ENCODE peak calls at places on chromosome 10, in six cellular contexts. K is IMR-90, S is A549, M is K562, D is GM12878, V is HepG2. E is an unnamed sample.

GRCh38 chr10:61836888-61837747 is 64.4 kb upstream of the ARID5B start:
- DNase-seq in K (peak; percentile 84), S (peak; percentile 67), M (no peak), D (no peak), V (peak; percentile 90), E (no peak)

GRCh38 chr10:49110684-49111319 is 4.5 kb downstream of the VSTM4 start:
- DNase-seq in K (no peak), S (no peak), M (no peak), D (no peak), V (no peak), E (no peak)

GRCh38 chr10:22250897-22251605 is 33.2 kb upstream of the EBLN1 start:
- DNase-seq in K (no peak), S (no peak), M (no peak), D (no peak), V (no peak), E (no peak)

GRCh38 chr10:103820101-103821062 is 35.0 kb downstream of the SH3PXD2A start:
- DNase-seq in K (peak; percentile 60), S (no peak), M (no peak), D (no peak), V (no peak), E (no peak)

GRCh38 chr10:130816116-130816901 is 495.2 kb downstream of the TCERG1L start:
- DNase-seq in K (no peak), S (no peak), M (no peak), D (no peak), V (no peak), E (no peak)

GRCh38 chr10:75726522-75727493 is 295.4 kb downstream of the LRMDA start:
- DNase-seq in K (no peak), S (no peak), M (no peak), D (no peak), V (no peak), E (no peak)

GRCh38 chr10:88389456-88389855 is 193.7 kb downstream of the RNLS start:
- DNase-seq in K (peak; percentile 73), S (peak; percentile 49), M (peak; percentile 10), D (peak; percentile 41), V (peak; percentile 15), E (no peak)

GRCh38 chr10:3901370-3901769 is 116.4 kb upstream of the KLF6 start:
- DNase-seq in K (no peak), S (no peak), M (no peak), D (no peak), V (no peak), E (no peak)

GRCh38 chr10:127787873-127788272 is 50.9 kb downstream of the FOXI2 start:
- DNase-seq in K (no peak), S (no peak), M (no peak), D (no peak), V (no peak), E (no peak)

GRCh38 chr10:24494777-24495176 is 228.9 kb downstream of the ARHGAP21 start:
- DNase-seq in K (no peak), S (no peak), M (no peak), D (no peak), V (no peak), E (no peak)

GRCh38 chr10:17126327-17126726 is 3.3 kb downstream of the CUBN start:
- DNase-seq in K (no peak), S (no peak), M (no peak), D (no peak), V (no peak), E (no peak)

GRCh38 chr10:3095373-3096139 is 28.2 kb downstream of the PFKP start:
- DNase-seq in K (peak; percentile 100), S (peak; percentile 98), M (peak; percentile 92), D (peak; percentile 25), V (peak; percentile 89), E (peak; percentile 43)

GRCh38 chr10:10394933-10395658 is 622.6 kb upstream of the CELF2 start:
- DNase-seq in K (peak; percentile 67), S (no peak), M (no peak), D (no peak), V (no peak), E (no peak)

GRCh38 chr10:34814228-34815173 is 595 bp downstream of the PARD3 start:
- DNase-seq in K (peak; percentile 27), S (peak; percentile 43), M (peak; percentile 35), D (no peak), V (peak; percentile 51), E (peak; percentile 35)

GRCh38 chr10:73585223-73585784 is 5.8 kb downstream of the USP54 start:
- DNase-seq in K (peak; percentile 28), S (no peak), M (no peak), D (no peak), V (no peak), E (no peak)

DNA sequence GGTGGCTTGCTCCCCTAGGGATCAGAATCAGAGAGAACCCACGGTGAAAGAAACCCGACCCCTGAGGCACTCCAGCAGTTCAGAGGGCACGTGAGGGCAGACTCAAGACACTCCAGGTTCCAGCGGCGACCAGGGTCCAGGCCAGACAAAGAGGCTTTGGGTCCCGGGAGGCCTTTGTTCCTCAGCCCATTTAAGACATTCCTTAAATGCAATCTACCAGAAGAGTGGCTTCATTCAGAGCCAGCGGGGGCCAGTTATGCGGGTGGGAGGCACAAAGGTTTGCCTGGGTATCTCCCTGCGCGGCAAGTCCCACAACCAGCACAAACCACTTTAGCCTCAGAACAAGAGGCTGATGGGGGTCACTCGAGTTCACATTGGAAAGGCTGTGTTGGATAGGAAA is 53.6 kb downstream of the AFAP1L2 start:
- DNase-seq in K (no peak), S (no peak), M (no peak), D (no peak), V (no peak), E (no peak)
- TF ChIP-seq BHLHE40 in K (no peak), S (no peak), M (no peak), D (no peak), V (no peak), E (no peak)

GRCh38 chr10:95472304-95473088 is 88.7 kb downstream of the SORBS1 start:
- DNase-seq in K (no peak), S (no peak), M (peak; percentile 21), D (no peak), V (peak; percentile 27), E (no peak)

GRCh38 chr10:95476482-95477174 is 84.5 kb downstream of the SORBS1 start:
- DNase-seq in K (no peak), S (no peak), M (no peak), D (no peak), V (no peak), E (no peak)

GRCh38 chr10:95475827-95476481 is 85.2 kb downstream of the SORBS1 start:
- DNase-seq in K (no peak), S (no peak), M (no peak), D (no peak), V (peak; percentile 94), E (no peak)

GRCh38 chr10:95475003-95475383 is 86.2 kb downstream of the SORBS1 start:
- DNase-seq in K (no peak), S (no peak), M (no peak), D (no peak), V (no peak), E (no peak)

GRCh38 chr10:95474228-95475002 is 86.8 kb downstream of the SORBS1 start:
- DNase-seq in K (no peak), S (no peak), M (no peak), D (no peak), V (peak; percentile 29), E (no peak)
- TF ChIP-seq BHLHE40 in K (no peak), S (no peak), M (no peak), D (no peak), V (no peak), E (no peak)

GRCh38 chr10:58030208-58030607 is 237.5 kb downstream of the IPMK start:
- DNase-seq in K (no peak), S (no peak), M (no peak), D (no peak), V (no peak), E (no peak)

GRCh38 chr10:58026036-58026435 is 241.7 kb downstream of the IPMK start:
- DNase-seq in K (no peak), S (no peak), M (no peak), D (no peak), V (no peak), E (no peak)

GRCh38 chr10:58027431-58027830 is 240.3 kb downstream of the IPMK start:
- DNase-seq in K (peak; percentile 22), S (no peak), M (no peak), D (no peak), V (no peak), E (no peak)

GRCh38 chr10:58023341-58024073 is 244.2 kb downstream of the IPMK start:
- DNase-seq in K (peak; percentile 90), S (peak; percentile 83), M (no peak), D (no peak), V (peak; percentile 31), E (no peak)

DNA sequence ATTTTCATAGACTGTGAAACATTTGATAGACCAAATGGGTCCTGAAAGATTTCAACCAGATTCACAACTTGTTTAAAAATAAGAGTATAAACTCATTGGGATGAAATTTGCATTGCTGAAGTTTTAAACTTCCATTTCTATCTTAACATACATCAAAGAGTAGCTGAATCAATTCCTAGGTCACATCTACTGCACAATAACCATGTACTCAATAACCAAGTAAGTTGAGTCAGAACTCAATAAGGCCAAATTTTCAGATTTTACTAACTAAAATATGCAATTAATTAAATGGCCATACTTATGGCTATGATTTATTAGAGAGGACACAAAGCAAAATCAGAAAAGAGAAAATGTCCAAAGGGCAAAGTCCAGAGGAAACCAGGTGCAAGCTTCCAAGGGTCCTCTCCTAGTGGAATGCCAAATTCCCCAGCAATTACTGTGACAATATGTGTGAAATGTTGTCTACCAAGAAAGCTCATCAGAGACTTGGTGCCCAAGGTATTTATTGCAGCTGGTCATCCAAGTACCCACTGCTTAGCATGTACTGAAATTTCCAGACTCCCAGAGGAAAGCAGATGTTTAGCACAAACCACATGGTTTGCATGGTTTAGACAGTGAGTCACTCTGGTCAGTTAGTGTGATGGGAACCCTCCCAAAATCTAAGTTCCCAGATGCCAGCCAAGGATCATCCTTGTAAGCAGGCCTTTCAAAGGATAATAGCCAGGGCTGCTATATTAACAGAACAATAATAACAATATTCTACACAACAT is 238.9 kb downstream of the IPMK start:
- DNase-seq in K (peak; percentile 89), S (peak; percentile 16), M (no peak), D (no peak), V (no peak), E (no peak)
- TF ChIP-seq BHLHE40 in K (no peak), S (no peak), M (no peak), D (no peak), V (no peak), E (no peak)

GRCh38 chr10:124144536-124144935 is 51.1 kb upstream of the CHST15 start:
- DNase-seq in K (no peak), S (no peak), M (no peak), D (no peak), V (no peak), E (no peak)

GRCh38 chr10:124149143-124149542 is 55.7 kb upstream of the CHST15 start:
- DNase-seq in K (no peak), S (no peak), M (no peak), D (no peak), V (no peak), E (no peak)

GRCh38 chr10:124145109-124145860 is 51.9 kb upstream of the CHST15 start:
- DNase-seq in K (no peak), S (no peak), M (no peak), D (no peak), V (no peak), E (no peak)

GRCh38 chr10:124143721-124144120 is 50.3 kb upstream of the CHST15 start:
- DNase-seq in K (no peak), S (no peak), M (no peak), D (no peak), V (no peak), E (no peak)

GRCh38 chr10:124146491-124146890 is 53.1 kb upstream of the CHST15 start:
- DNase-seq in K (no peak), S (no peak), M (no peak), D (no peak), V (no peak), E (no peak)
- TF ChIP-seq BHLHE40 in K (no peak), S (no peak), M (no peak), D (no peak), V (no peak), E (no peak)

GRCh38 chr10:132504501-132505272 is 32.9 kb upstream of the INPP5A start:
- DNase-seq in K (no peak), S (no peak), M (no peak), D (no peak), V (no peak), E (no peak)
- TF ChIP-seq BHLHE40 in K (no peak), S (no peak), M (no peak), D (no peak), V (no peak), E (no peak)

E was measured in HEK293T.